ENCODE peak calls at places on chromosomes 1 and 21, in eight cellular contexts. Z, O, X, W, U, B, R and J are unnamed samples.

GRCh38 chr1:174999926-175000696 is at the start of gene CACYBP:
- DNase-seq in Z (no peak), O (no peak), X (peak), W (peak), U (no peak), B (peak), R (no peak), J (no peak)

GRCh38 chr1:147924813-147925212 is 3.4 kb upstream of the GPR89B start:
- DNase-seq in Z (no peak), O (no peak), X (no peak), W (no peak), U (no peak), B (no peak), R (no peak), J (no peak)

GRCh38 chr1:218259800-218260199 is 25.3 kb upstream of the RRP15 start:
- DNase-seq in Z (no peak), O (no peak), X (no peak), W (no peak), U (peak), B (no peak), R (no peak), J (no peak)

GRCh38 chr1:33339413-33339812 is 18.5 kb upstream of the A3GALT2 start:
- DNase-seq in Z (no peak), O (no peak), X (peak), W (no peak), U (no peak), B (no peak), R (no peak), J (no peak)

GRCh38 chr1:51433269-51433971 is 85.6 kb downstream of the EPS15 start:
- DNase-seq in Z (no peak), O (no peak), X (no peak), W (no peak), U (no peak), B (no peak), R (no peak), J (no peak)

GRCh38 chr1:18642278-18643095 is 11.8 kb downstream of the PAX7 start:
- DNase-seq in Z (no peak), O (no peak), X (no peak), W (no peak), U (no peak), B (no peak), R (no peak), J (no peak)

GRCh38 chr1:202349263-202349928 is 897 bp downstream of the PPP1R12B start:
- DNase-seq in Z (no peak), O (no peak), X (no peak), W (no peak), U (no peak), B (no peak), R (no peak), J (no peak)

GRCh38 chr1:226523646-226524406 is 24.7 kb upstream of the STUM start:
- DNase-seq in Z (no peak), O (no peak), X (no peak), W (no peak), U (no peak), B (no peak), R (no peak), J (no peak)

GRCh38 chr1:203649551-203650011 is 22.9 kb downstream of the ATP2B4 start:
- DNase-seq in Z (no peak), O (no peak), X (no peak), W (no peak), U (no peak), B (no peak), R (no peak), J (peak)

GRCh38 chr21:28018741-28019669 is 973.7 kb downstream of the LTN1 start:
- DNase-seq in Z (no peak), O (peak), X (peak), W (no peak), U (no peak), B (no peak), R (no peak), J (peak)

GRCh38 chr21:25512095-25513086 is 94.9 kb downstream of the MRPL39 start:
- DNase-seq in Z (peak), O (no peak), X (no peak), W (no peak), U (no peak), B (no peak), R (no peak), J (no peak)

GRCh38 chr1:52119722-52120121 is 22.2 kb upstream of the ZFYVE9 start:
- DNase-seq in Z (no peak), O (no peak), X (no peak), W (no peak), U (no peak), B (no peak), R (no peak), J (no peak)

GRCh38 chr1:13828454-13829151 is 128.6 kb downstream of the PRDM2 start:
- DNase-seq in Z (no peak), O (no peak), X (peak), W (no peak), U (peak), B (peak), R (peak), J (peak)

GRCh38 chr1:243916160-243916559 is 66.1 kb upstream of the AKT3 start:
- DNase-seq in Z (no peak), O (no peak), X (no peak), W (no peak), U (no peak), B (no peak), R (no peak), J (no peak)

GRCh38 chr1:117534995-117535467 is 70.8 kb upstream of the TENT5C start:
- DNase-seq in Z (no peak), O (no peak), X (peak), W (no peak), U (peak), B (no peak), R (no peak), J (peak)

GRCh38 chr1:228136908-228137307 is 3.2 kb upstream of the GUK1 start:
- DNase-seq in Z (no peak), O (no peak), X (no peak), W (no peak), U (no peak), B (no peak), R (no peak), J (no peak)

GRCh38 chr1:22572778-22573177 is 9.5 kb downstream of the EPHA8 start:
- DNase-seq in Z (no peak), O (no peak), X (no peak), W (no peak), U (no peak), B (no peak), R (no peak), J (no peak)